ENCODE peak calls at places on chromosomes 6 and 20, in four cellular contexts. S, C, D and X are unnamed samples. For H3K36me3, the result is how much of the 10 kb centered on the place peaks cover.

GRCh38 chr20:48616481-48616880 is 211.3 kb downstream of the PREX1 start:
- DNase-seq in S (no peak), C (no peak), D (no peak), X (no peak)

GRCh38 chr6:51477912-51478311 is 609.5 kb downstream of the PKHD1 start:
- DNase-seq in S (no peak), C (no peak), D (no peak), X (no peak)

GRCh38 chr6:110495949-110496348 is 19.5 kb upstream of the SLC22A16 start:
- DNase-seq in S (no peak), C (no peak), D (no peak), X (no peak)

GRCh38 chr6:7165736-7166296 is 58.1 kb downstream of the RREB1 start:
- DNase-seq in S (peak), C (no peak), D (no peak), X (no peak)

GRCh38 chr6:169722362-169723199 is 1.7 kb downstream of the PHF10 start:
- DNase-seq in S (no peak), C (peak), D (no peak), X (peak)

GRCh38 chr20:45136911-45137310 is 12.6 kb upstream of the WFDC12 start:
- DNase-seq in S (no peak), C (no peak), D (no peak), X (no peak)

GRCh38 chr6:5175195-5175594 is 85.6 kb downstream of the LYRM4 start:
- DNase-seq in S (peak), C (no peak), D (no peak), X (peak)

GRCh38 chr6:98657764-98658163 is 176.6 kb upstream of the POU3F2 start:
- DNase-seq in S (no peak), C (peak), D (no peak), X (no peak)

GRCh38 chr20:53926428-53927028 is 143.9 kb downstream of the BCAS1 start:
- DNase-seq in S (no peak), C (peak), D (peak), X (no peak)

GRCh38 chr6:20458051-20458894 is 56.6 kb downstream of the E2F3 start:
- DNase-seq in S (peak), C (no peak), D (no peak), X (no peak)

GRCh38 chr6:71444222-71444621 is 155.6 kb downstream of the OGFRL1 start:
- DNase-seq in S (no peak), C (peak), D (no peak), X (no peak)

GRCh38 chr6:3280091-3280490 is 21.3 kb downstream of the PSMG4 start:
- DNase-seq in S (no peak), C (no peak), D (no peak), X (no peak)

GRCh38 chr20:58039569-58040092 is 188.8 kb downstream of the ANKRD60 start:
- DNase-seq in S (no peak), C (no peak), D (no peak), X (peak)

GRCh38 chr6:1716396-1716795 is 106.7 kb downstream of the FOXC1 start:
- DNase-seq in S (no peak), C (no peak), D (no peak), X (no peak)
- TF ChIP-seq HDAC6 in S (no peak), C (no peak), D (no peak), X (no peak)

GRCh38 chr20:37220255-37220654 is 40.9 kb upstream of the MROH8 start:
- DNase-seq in S (no peak), C (no peak), D (no peak), X (no peak)
- H3K36me3 ChIP-seq in S (half or more), C (half or more), D (under half), X (half or more)

GRCh38 chr6:150145830-150146229 is 3.0 kb downstream of the PPP1R14C start:
- DNase-seq in S (no peak), C (no peak), D (no peak), X (no peak)
- TF ChIP-seq HDAC6 in S (no peak), C (no peak), D (no peak), X (no peak)

DNA sequence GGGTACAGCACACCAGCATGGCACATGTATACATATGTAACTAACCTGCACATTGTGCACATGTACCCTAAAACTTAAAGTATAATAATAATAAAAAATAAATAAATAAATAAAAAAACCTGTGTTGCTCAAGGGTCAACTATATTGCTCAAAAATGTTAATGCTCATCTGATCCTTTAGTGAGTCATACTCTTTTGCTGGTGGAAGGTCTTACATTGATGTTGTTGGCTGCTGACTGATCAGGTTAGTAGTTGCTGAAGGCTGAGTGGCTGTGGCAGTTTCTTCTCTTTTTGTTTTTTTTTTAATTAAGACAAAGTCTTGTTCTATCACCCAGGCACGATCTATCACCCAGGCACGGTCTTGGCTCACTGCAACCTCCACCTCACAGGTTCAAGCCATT is 29.6 kb upstream of the SMIM26 start:
- DNase-seq in S (no peak), C (no peak), D (no peak), X (no peak)
- H3K36me3 ChIP-seq in S (under half), C (half or more), D (under half), X (half or more)